ENCODE peak calls at places on chromosomes 2 and 18, in five cellular contexts. O, A, X, J and E are unnamed samples.
A peak's percentile ranks its signal among the peaks of the same experiment; 100 is the strongest.

GRCh38 chr2:215830313-215830712 is 183.0 kb downstream of the MREG start:
- DNase-seq in X (no peak), J (peak; percentile 45), O (peak; percentile 56), A (no peak), E (no peak)

GRCh38 chr2:240917684-240918257 is 11.6 kb downstream of the CROCC2 start:
- DNase-seq in A (no peak), J (no peak), X (no peak), O (no peak), E (no peak)

GRCh38 chr2:22375094-22375493 is 1009.9 kb upstream of the KLHL29 start:
- DNase-seq in O (peak; percentile 12), A (no peak), J (no peak), X (peak; percentile 26), E (no peak)

GRCh38 chr2:44680983-44681481 is 260.5 kb upstream of the SIX3 start:
- DNase-seq in J (no peak), X (no peak), O (no peak), A (no peak), E (no peak)

GRCh38 chr18:3283253-3283863 is 21.4 kb downstream of the MYL12B start:
- DNase-seq in X (no peak), J (no peak), A (no peak), O (no peak), E (no peak)

GRCh38 chr2:175478369-175478768 is 296.9 kb upstream of the ATP5MC3 start:
- DNase-seq in O (peak; percentile 68), A (no peak), J (no peak), X (no peak), E (no peak)

GRCh38 chr2:206159346-206160123 is at the start of the genes EEF1B2 and NDUFS1:
- DNase-seq in A (peak; percentile 97), J (peak; percentile 98), O (peak; percentile 97), X (peak; percentile 96), E (peak; percentile 99)

GRCh38 chr2:189782221-189782671 is 1.9 kb downstream of the ORMDL1 start:
- DNase-seq in X (no peak), J (no peak), A (no peak), O (no peak), E (no peak)

GRCh38 chr2:127576433-127577207 is 41.1 kb downstream of the MYO7B start:
- DNase-seq in X (no peak), O (no peak), A (no peak), J (peak; percentile 85), E (no peak)

GRCh38 chr2:227016894-227017293 is 147.1 kb downstream of the COL4A4 start:
- DNase-seq in A (no peak), X (no peak), O (no peak), J (no peak), E (no peak)

GRCh38 chr2:99278793-99279291 is 22.2 kb downstream of the LYG1 start:
- DNase-seq in X (no peak), J (peak; percentile 75), A (no peak), O (no peak), E (no peak)

GRCh38 chr2:124874226-124874625 is 849.1 kb downstream of the CNTNAP5 start:
- DNase-seq in O (no peak), A (no peak), X (no peak), J (no peak), E (no peak)

DNA sequence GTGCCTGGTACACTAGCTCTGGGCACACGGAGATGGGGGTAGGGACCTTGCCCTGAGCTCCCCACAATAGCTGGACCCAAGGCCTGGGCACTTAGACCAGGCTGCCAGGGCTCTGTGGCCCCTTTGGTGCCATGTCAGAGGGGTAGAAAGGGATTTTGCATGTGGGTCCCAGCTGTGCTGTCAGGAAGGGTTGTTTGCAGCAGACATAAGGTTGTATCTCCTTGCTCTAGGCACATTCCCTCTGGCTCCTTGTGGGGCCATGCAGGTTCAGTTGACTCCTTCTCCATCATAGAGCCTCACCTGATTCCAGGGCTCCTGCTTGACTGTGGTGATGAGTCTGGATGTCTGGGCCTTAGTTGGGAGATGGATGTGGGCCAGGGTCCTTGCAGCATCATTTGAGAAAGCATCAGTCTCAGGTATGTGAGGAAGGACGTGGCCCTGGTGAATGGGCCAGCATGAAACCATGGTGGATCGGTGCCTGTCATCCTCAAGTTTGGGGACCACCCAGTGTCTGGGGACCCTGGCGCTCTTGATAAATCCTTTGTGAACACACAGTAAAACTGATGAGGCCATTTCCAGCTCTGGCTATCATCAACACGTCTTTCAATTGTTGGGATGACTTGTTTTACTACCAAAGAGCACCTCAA is 461.9 kb upstream of the HS6ST1 start:
- DNase-seq in J (no peak), O (no peak), A (no peak), X (no peak), E (no peak)
- TF ChIP-seq CTCF in J (no peak), O (no peak), A (no peak), X (no peak), E (no peak)

GRCh38 chr2:166184789-166185188 is 57.0 kb upstream of the SCN1A start:
- DNase-seq in O (no peak), A (no peak), X (no peak), J (peak; percentile 47), E (no peak)

GRCh38 chr2:166179201-166179600 is 51.4 kb upstream of the SCN1A start:
- DNase-seq in A (no peak), X (no peak), J (no peak), O (no peak), E (no peak)

GRCh38 chr2:166180951-166181812 is 53.4 kb upstream of the SCN1A start:
- DNase-seq in A (peak; percentile 44), J (peak; percentile 49), O (peak; percentile 71), X (peak; percentile 68), E (peak; percentile 57)

GRCh38 chr2:166181813-166182154 is 54.0 kb upstream of the SCN1A start:
- DNase-seq in O (no peak), J (no peak), A (no peak), X (no peak), E (no peak)
- TF ChIP-seq CTCF in O (no peak), J (peak; percentile 47), A (no peak), X (peak; percentile 32), E (no peak)

DNA sequence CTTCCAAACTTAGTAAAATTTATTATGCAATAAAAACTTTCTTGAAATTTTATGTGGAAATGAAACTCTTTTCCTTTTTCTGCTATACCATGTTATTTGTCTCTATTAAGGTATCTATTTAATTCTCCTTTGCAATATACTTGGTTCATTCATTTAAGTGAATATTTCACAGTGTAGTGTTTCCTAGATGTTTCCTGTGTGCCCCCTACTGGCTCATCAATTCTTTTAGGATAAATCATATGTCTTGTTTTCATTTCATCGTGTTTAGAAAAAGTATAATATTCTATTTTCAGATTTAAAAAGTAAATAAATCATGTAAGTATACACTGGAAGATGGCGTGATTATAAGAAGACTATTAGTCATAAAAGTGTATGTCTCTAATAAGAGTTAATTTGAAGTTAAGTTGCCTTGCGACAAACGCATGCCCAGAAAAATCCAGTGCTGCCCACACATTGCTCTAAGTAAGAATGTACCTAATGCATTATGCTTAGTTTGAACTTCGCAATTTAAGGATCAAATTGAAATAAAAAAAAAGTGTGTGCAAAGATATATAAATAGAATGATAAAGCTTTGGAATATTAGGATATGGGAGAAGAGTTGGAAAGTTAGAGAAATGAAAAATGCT is 525.4 kb downstream of the KCNJ3 start:
- DNase-seq in X (no peak), O (peak; percentile 6), J (no peak), A (peak; percentile 9), E (peak; percentile 52)
- TF ChIP-seq CTCF in X (peak; percentile 32), O (peak; percentile 51), J (peak; percentile 55), A (peak; percentile 46), E (peak; percentile 54)

DNA sequence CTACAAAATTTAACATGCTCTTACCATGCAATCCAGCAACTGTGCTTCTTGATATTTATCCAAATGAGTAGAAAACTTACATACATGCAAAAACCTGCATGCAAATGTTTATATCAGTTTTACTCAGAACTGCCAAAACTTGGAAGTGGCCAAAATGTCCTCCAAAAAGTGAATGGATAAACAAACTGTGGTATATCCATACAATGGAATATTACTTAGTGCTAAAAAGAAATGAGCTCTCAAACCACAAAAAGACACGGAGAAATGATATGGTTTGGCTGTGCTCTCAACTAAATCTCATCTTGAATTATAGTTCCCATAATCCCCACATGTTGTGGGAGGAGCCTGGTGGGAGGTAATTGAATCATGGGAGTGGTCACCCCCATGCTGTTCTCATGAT is 267.2 kb downstream of the ZEB2 start:
- DNase-seq in X (no peak), A (no peak), J (no peak), O (no peak), E (no peak)
- TF ChIP-seq CTCF in X (no peak), A (no peak), J (no peak), O (no peak), E (no peak)